ENCODE peak calls at places on chromosome 1, in four cellular contexts. E is Kasumi-1, M is tibial artery, Q is hippocampal formation. B is an unnamed sample.

GRCh38 chr1:215569987-215570824 is 3.1 kb downstream of the KCTD3 start:
- DNase-seq in E (no peak), M (no peak), Q (no peak), B (no peak)

GRCh38 chr1:245155186-245156040 is 628 bp downstream of the KIF26B start:
- DNase-seq in E (peak; percentile 40), M (no peak), Q (no peak), B (no peak)

GRCh38 chr1:111878649-111879048 is 110.8 kb downstream of the KCND3 start:
- DNase-seq in E (no peak), M (no peak), Q (no peak), B (no peak)

GRCh38 chr1:92076363-92076762 is 1.2 kb upstream of the SETSIP start:
- DNase-seq in E (no peak), M (no peak), Q (no peak), B (no peak)

GRCh38 chr1:61050541-61051454 is 31.6 kb upstream of the NFIA start:
- DNase-seq in E (no peak), M (peak; percentile 46), Q (no peak), B (peak; percentile 74)

GRCh38 chr1:26409191-26409751 is 1.3 kb upstream of the LIN28A start:
- DNase-seq in E (no peak), M (no peak), Q (no peak), B (no peak)

GRCh38 chr1:175016073-175016722 is 7.0 kb downstream of the MRPS14 start:
- DNase-seq in E (no peak), M (no peak), Q (no peak), B (no peak)

GRCh38 chr1:74505889-74506288 is 6.5 kb downstream of the LRRC53 start:
- DNase-seq in E (no peak), M (no peak), Q (no peak), B (no peak)

GRCh38 chr1:23555949-23556640 is 3.2 kb downstream of the ID3 start:
- DNase-seq in E (no peak), M (no peak), Q (no peak), B (peak; percentile 50)

GRCh38 chr1:3352084-3352951 is 102.1 kb upstream of the ARHGEF16 start:
- DNase-seq in E (no peak), M (peak; percentile 82), Q (no peak), B (peak; percentile 80)

GRCh38 chr1:83676106-83676505 is 322.8 kb downstream of the TTLL7 start:
- DNase-seq in E (no peak), M (no peak), Q (no peak), B (no peak)

GRCh38 chr1:97791251-97791650 is 129.6 kb downstream of the DPYD start:
- DNase-seq in E (no peak), M (no peak), Q (no peak), B (no peak)

GRCh38 chr1:248872752-248873408 is 14.0 kb upstream of the ZNF692 start:
- DNase-seq in E (peak; percentile 48), M (peak; percentile 48), Q (peak; percentile 21), B (peak; percentile 69)

GRCh38 chr1:90721210-90722194 is 4.4 kb upstream of the BARHL2 start:
- DNase-seq in E (peak; percentile 83), M (no peak), Q (peak; percentile 6), B (no peak)

GRCh38 chr1:33921281-33921680 is 57.4 kb downstream of the HMGB4 start:
- DNase-seq in E (no peak), M (no peak), Q (no peak), B (no peak)

GRCh38 chr1:172203135-172203823 is 217.2 kb upstream of the C1orf105 start:
- DNase-seq in E (no peak), M (no peak), Q (no peak), B (no peak)

GRCh38 chr1:92399076-92399475 is 87.6 kb downstream of the GFI1 start:
- DNase-seq in E (peak; percentile 22), M (no peak), Q (no peak), B (no peak)

GRCh38 chr1:10192263-10192662 is 18.1 kb upstream of the KIF1B start:
- DNase-seq in E (no peak), M (no peak), Q (no peak), B (no peak)

GRCh38 chr1:89068291-89068690 is 3.3 kb upstream of the GBP1 start:
- DNase-seq in E (no peak), M (no peak), Q (no peak), B (no peak)

GRCh38 chr1:231242516-231243198 is 1.6 kb downstream of the GNPAT start:
- DNase-seq in E (peak; percentile 49), M (no peak), Q (no peak), B (no peak)

GRCh38 chr1:221509575-221510360 is 232.1 kb downstream of the DUSP10 start:
- DNase-seq in E (no peak), M (no peak), Q (no peak), B (no peak)

GRCh38 chr1:157472302-157472701 is 80.0 kb downstream of the FCRL5 start:
- DNase-seq in E (no peak), M (no peak), Q (no peak), B (no peak)

GRCh38 chr1:244296010-244296409 is 155.7 kb downstream of the ADSS2 start:
- DNase-seq in E (no peak), M (no peak), Q (no peak), B (no peak)

GRCh38 chr1:46456411-46456963 is 33.1 kb upstream of the DMBX1 start:
- DNase-seq in E (no peak), M (no peak), Q (no peak), B (no peak)

GRCh38 chr1:75745276-75745675 is 20.8 kb downstream of the ACADM start:
- DNase-seq in E (no peak), M (no peak), Q (no peak), B (no peak)

GRCh38 chr1:151371340-151371739 is 1.2 kb downstream of the SELENBP1 start:
- DNase-seq in E (no peak), M (peak; percentile 91), Q (peak; percentile 31), B (peak; percentile 78)

GRCh38 chr1:25065246-25066238 is 135.5 kb upstream of the RUNX3 start:
- DNase-seq in E (peak; percentile 27), M (no peak), Q (no peak), B (no peak)

B was measured in ovary.